ENCODE peak calls at places on chromosomes 3 and 15, in ten cellular contexts. U is NCI-H2081, D is progenitor cell of endocrine pancreas, R is fibroblast of lung, E is HTR-8/SVneo, K is fibroblast of the conjunctiva, F is T-helper 9 cell, Y is foreskin melanocyte, S is amniotic stem cell, O is T follicular helper cell. L is an unnamed sample.

GRCh38 chr3:58184982-58185360 is 25.8 kb downstream of the DNASE1L3 start:
- DNase-seq in R (no peak), U (no peak), Y (no peak), E (no peak), F (no peak), K (no peak), S (no peak), D (no peak), O (no peak), L (no peak)

GRCh38 chr3:181105636-181106035 is 116.1 kb upstream of the DNAJC19 start:
- DNase-seq in R (no peak), K (no peak), U (peak), E (no peak), O (no peak), F (no peak), Y (no peak), S (no peak), D (no peak), L (no peak)

GRCh38 chr3:188185717-188186236 is 31.8 kb downstream of the LPP start:
- DNase-seq in R (no peak), O (no peak), Y (no peak), U (peak), F (no peak), K (no peak), D (no peak), S (no peak), E (no peak), L (no peak)

GRCh38 chr15:74733269-74733668 is 7.9 kb upstream of the CYP1A1 start:
- DNase-seq in O (no peak), D (no peak), F (no peak), K (no peak), R (no peak), Y (no peak), E (no peak), S (no peak), U (no peak), L (no peak)

GRCh38 chr15:74657846-74658245 is 38.0 kb downstream of the EDC3 start:
- DNase-seq in R (no peak), U (no peak), D (no peak), F (no peak), E (no peak), O (no peak), Y (no peak), S (no peak), K (no peak), L (no peak)

GRCh38 chr3:5017953-5018531 is 38.8 kb downstream of the BHLHE40 start:
- DNase-seq in F (no peak), Y (no peak), R (peak), S (no peak), U (no peak), O (no peak), E (no peak), D (no peak), K (peak), L (no peak)

GRCh38 chr3:13581485-13582365 is 32.8 kb downstream of the FBLN2 start:
- DNase-seq in S (no peak), U (no peak), R (peak), D (no peak), E (no peak), O (no peak), F (no peak), K (peak), Y (no peak), L (no peak)

GRCh38 chr3:15798533-15799245 is 910 bp upstream of the ANKRD28 start:
- DNase-seq in F (no peak), K (no peak), O (no peak), S (no peak), Y (no peak), U (no peak), D (no peak), R (no peak), E (no peak), L (no peak)

GRCh38 chr3:42406727-42407450 is 3.5 kb downstream of the LYZL4 start:
- DNase-seq in O (no peak), U (no peak), E (no peak), D (no peak), R (no peak), K (no peak), S (no peak), F (no peak), Y (no peak), L (no peak)

GRCh38 chr3:101513419-101513986 is 491 bp upstream of the SENP7 start:
- DNase-seq in Y (no peak), S (peak), K (no peak), D (no peak), O (no peak), U (no peak), E (no peak), R (no peak), F (no peak), L (no peak)

GRCh38 chr3:150345021-150345538 is 63.0 kb upstream of the TSC22D2 start:
- DNase-seq in F (no peak), K (no peak), S (no peak), O (no peak), D (no peak), Y (no peak), E (peak), U (no peak), R (no peak), L (no peak)

GRCh38 chr3:57596495-57597239 is 477 bp downstream of the ARF4 start:
- DNase-seq in Y (peak), S (peak), O (peak), R (peak), K (peak), F (peak), D (peak), E (peak), U (no peak), L (peak)

GRCh38 chr15:88394553-88395159 is 72.5 kb downstream of the MRPL46 start:
- DNase-seq in E (no peak), S (no peak), O (no peak), K (no peak), F (no peak), D (no peak), Y (no peak), R (peak), U (no peak), L (no peak)

GRCh38 chr3:98886525-98886924 is 15.0 kb downstream of the DCBLD2 start:
- DNase-seq in F (no peak), S (no peak), U (no peak), Y (no peak), K (no peak), E (no peak), O (no peak), R (no peak), D (no peak), L (no peak)

GRCh38 chr3:53167418-53168174 is 6.6 kb downstream of the PRKCD start:
- DNase-seq in F (no peak), R (no peak), E (no peak), O (no peak), U (no peak), S (no peak), Y (peak), K (no peak), D (no peak), L (no peak)

GRCh38 chr3:16511561-16512434 is 1.7 kb downstream of the RFTN1 start:
- DNase-seq in K (peak), D (no peak), O (peak), Y (no peak), U (peak), F (peak), E (peak), S (no peak), R (peak), L (peak)

GRCh38 chr15:83206971-83207621 is 527 bp downstream of the HDGFL3 start:
- DNase-seq in U (peak), E (peak), O (no peak), K (no peak), R (peak), Y (peak), S (no peak), F (no peak), D (peak), L (no peak)

GRCh38 chr3:68121291-68121690 is 466.9 kb upstream of the SUCLG2 start:
- DNase-seq in R (no peak), S (no peak), O (no peak), Y (no peak), F (no peak), D (no peak), U (no peak), E (no peak), K (no peak), L (no peak)

GRCh38 chr3:156816794-156817741 is 9.1 kb upstream of the LEKR1 start:
- DNase-seq in S (peak), O (peak), F (peak), E (peak), D (peak), R (peak), K (no peak), U (peak), Y (peak), L (peak)

GRCh38 chr15:98311566-98312188 is 336.7 kb upstream of the IGF1R start:
- DNase-seq in K (peak), F (peak), U (peak), Y (peak), S (peak), D (peak), R (peak), O (peak), E (peak), L (no peak)

GRCh38 chr3:183264249-183264648 is 11.2 kb downstream of the B3GNT5 start:
- DNase-seq in E (no peak), D (no peak), Y (no peak), S (no peak), O (no peak), K (no peak), R (no peak), F (no peak), U (peak), L (no peak)

GRCh38 chr3:72340476-72341379 is 507.5 kb downstream of the SHQ1 start:
- DNase-seq in O (no peak), F (no peak), S (no peak), D (no peak), U (no peak), Y (no peak), K (no peak), R (no peak), E (no peak), L (no peak)

GRCh38 chr15:69359724-69360123 is 54.4 kb upstream of the KIF23 start:
- DNase-seq in E (no peak), U (no peak), R (peak), Y (no peak), K (no peak), D (no peak), O (no peak), S (no peak), F (no peak), L (no peak)

GRCh38 chr3:112770026-112770626 is 76.5 kb downstream of the CD200R1L start:
- DNase-seq in F (no peak), D (no peak), Y (peak), O (no peak), K (no peak), S (no peak), U (no peak), E (no peak), R (peak), L (no peak)

GRCh38 chr3:100709840-100710235 is 544 bp downstream of the TFG start:
- DNase-seq in S (no peak), D (peak), R (peak), E (peak), K (no peak), U (peak), O (peak), Y (peak), F (peak), L (no peak)

GRCh38 chr3:142106536-142106935 is 42.8 kb downstream of the TFDP2 start:
- DNase-seq in F (no peak), Y (no peak), O (no peak), E (no peak), K (no peak), D (no peak), R (no peak), S (no peak), U (no peak), L (no peak)

GRCh38 chr15:72916939-72917338 is 133.4 kb upstream of the ADPGK start:
- DNase-seq in O (no peak), R (no peak), D (no peak), K (no peak), Y (no peak), E (no peak), F (no peak), S (no peak), U (peak), L (no peak)

GRCh38 chr15:41573396-41573795 is 14.4 kb downstream of the TYRO3 start:
- DNase-seq in R (no peak), E (no peak), K (no peak), U (no peak), Y (no peak), O (no peak), F (no peak), D (no peak), S (no peak), L (no peak)

GRCh38 chr3:168714609-168715240 is 619.0 kb upstream of the GOLIM4 start:
- DNase-seq in F (no peak), R (no peak), E (no peak), O (no peak), U (no peak), K (no peak), S (no peak), D (no peak), Y (no peak), L (no peak)

GRCh38 chr3:41794748-41795589 is 166.9 kb downstream of the ULK4 start:
- DNase-seq in U (peak), O (no peak), K (no peak), Y (no peak), S (no peak), D (no peak), R (no peak), E (no peak), F (no peak), L (no peak)

GRCh38 chr3:66297260-66297863 is 76.6 kb downstream of the SLC25A26 start:
- DNase-seq in E (no peak), D (no peak), S (no peak), K (no peak), Y (peak), U (peak), F (no peak), O (no peak), R (peak), L (no peak)

GRCh38 chr3:161602451-161602850 is 105.8 kb downstream of the OTOL1 start:
- DNase-seq in S (no peak), K (peak), O (no peak), E (no peak), U (no peak), Y (no peak), R (no peak), F (no peak), D (no peak), L (no peak)

GRCh38 chr3:40719660-40720287 is 195.0 kb downstream of the ZNF621 start:
- DNase-seq in U (peak), O (no peak), D (no peak), S (no peak), R (no peak), F (no peak), Y (no peak), E (no peak), K (no peak), L (no peak)

GRCh38 chr3:166783206-166783605 is 596.9 kb downstream of the ZBBX start:
- DNase-seq in R (no peak), E (no peak), Y (peak), K (no peak), D (no peak), O (no peak), S (no peak), U (no peak), F (no peak), L (no peak)

GRCh38 chr3:179149239-179149887 is 1.2 kb downstream of the PIK3CA start:
- DNase-seq in K (no peak), O (peak), D (no peak), S (no peak), Y (peak), E (no peak), F (peak), R (peak), U (peak), L (peak)

GRCh38 chr15:82158811-82159210 is 103.7 kb downstream of the EFL1 start:
- DNase-seq in S (no peak), K (no peak), E (no peak), F (no peak), R (no peak), O (no peak), U (no peak), D (no peak), Y (no peak), L (no peak)

L was measured in effector memory CD4-positive, alpha-beta T cell.